ENCODE peak calls at places on chromosome 22, in ten cellular contexts. One of them, this sample, is unnamed.

GRCh38 chr22:49967333-49968241 is 7.0 kb downstream of the PIM3 start:
- DNase-seq in B cell: peak
- DNase-seq in NCI-H2029: no peak
- DNase-seq in Kasumi-1: no peak
- DNase-seq in DMS 273 treated with DMSO at 0.1 percent for 48 hours: no peak
- DNase-seq in activated T-cell treated with anti-CD3 and anti-CD28 coated beads, Interleukin-2, amount 50 U/mL, for 24 hours: peak
- DNase-seq in AG20443: no peak
- DNase-seq in A549: no peak
- DNase-seq in cardiac muscle cell: peak
- DNase-seq in AG10803: peak
- DNase-seq in this sample: no peak

GRCh38 chr22:42419328-42419881 is 12.8 kb downstream of the NFAM1 start:
- DNase-seq in B cell: peak
- DNase-seq in NCI-H2029: no peak
- DNase-seq in Kasumi-1: peak
- DNase-seq in DMS 273 treated with DMSO at 0.1 percent for 48 hours: no peak
- DNase-seq in activated T-cell treated with anti-CD3 and anti-CD28 coated beads, Interleukin-2, amount 50 U/mL, for 24 hours: no peak
- DNase-seq in AG20443: no peak
- DNase-seq in A549: no peak
- DNase-seq in cardiac muscle cell: no peak
- DNase-seq in AG10803: no peak
- DNase-seq in this sample: no peak

GRCh38 chr22:37098976-37099577 is 10.4 kb downstream of the TMPRSS6 start:
- DNase-seq in B cell: no peak
- DNase-seq in NCI-H2029: peak
- DNase-seq in Kasumi-1: peak
- DNase-seq in DMS 273 treated with DMSO at 0.1 percent for 48 hours: no peak
- DNase-seq in activated T-cell treated with anti-CD3 and anti-CD28 coated beads, Interleukin-2, amount 50 U/mL, for 24 hours: no peak
- DNase-seq in AG20443: no peak
- DNase-seq in A549: no peak
- DNase-seq in cardiac muscle cell: no peak
- DNase-seq in AG10803: no peak
- DNase-seq in this sample: no peak

GRCh38 chr22:20628081-20628939 is 120.9 kb downstream of the MED15 start:
- DNase-seq in B cell: no peak
- DNase-seq in NCI-H2029: no peak
- DNase-seq in Kasumi-1: no peak
- DNase-seq in DMS 273 treated with DMSO at 0.1 percent for 48 hours: no peak
- DNase-seq in activated T-cell treated with anti-CD3 and anti-CD28 coated beads, Interleukin-2, amount 50 U/mL, for 24 hours: no peak
- DNase-seq in AG20443: no peak
- DNase-seq in A549: no peak
- DNase-seq in cardiac muscle cell: no peak
- DNase-seq in AG10803: no peak
- DNase-seq in this sample: no peak

GRCh38 chr22:29219881-29220670 is 14.4 kb downstream of the EMID1 start:
- DNase-seq in B cell: no peak
- DNase-seq in NCI-H2029: no peak
- DNase-seq in Kasumi-1: no peak
- DNase-seq in DMS 273 treated with DMSO at 0.1 percent for 48 hours: no peak
- DNase-seq in activated T-cell treated with anti-CD3 and anti-CD28 coated beads, Interleukin-2, amount 50 U/mL, for 24 hours: no peak
- DNase-seq in AG20443: no peak
- DNase-seq in A549: no peak
- DNase-seq in cardiac muscle cell: no peak
- DNase-seq in AG10803: no peak
- DNase-seq in this sample: no peak

GRCh38 chr22:28759861-28760560 is 12.5 kb upstream of the CCDC117 start:
- DNase-seq in B cell: no peak
- DNase-seq in NCI-H2029: peak
- DNase-seq in Kasumi-1: no peak
- DNase-seq in DMS 273 treated with DMSO at 0.1 percent for 48 hours: peak
- DNase-seq in activated T-cell treated with anti-CD3 and anti-CD28 coated beads, Interleukin-2, amount 50 U/mL, for 24 hours: no peak
- DNase-seq in AG20443: no peak
- DNase-seq in A549: peak
- DNase-seq in cardiac muscle cell: no peak
- DNase-seq in AG10803: no peak
- DNase-seq in this sample: no peak

GRCh38 chr22:38756631-38757463 is 1.0 kb upstream of the SUN2 start:
- DNase-seq in B cell: peak
- DNase-seq in NCI-H2029: no peak
- DNase-seq in Kasumi-1: peak
- DNase-seq in DMS 273 treated with DMSO at 0.1 percent for 48 hours: no peak
- DNase-seq in activated T-cell treated with anti-CD3 and anti-CD28 coated beads, Interleukin-2, amount 50 U/mL, for 24 hours: peak
- DNase-seq in AG20443: no peak
- DNase-seq in A549: no peak
- DNase-seq in cardiac muscle cell: no peak
- DNase-seq in AG10803: no peak
- DNase-seq in this sample: no peak

GRCh38 chr22:50251472-50252054 is 498 bp upstream of the HDAC10 start:
- DNase-seq in B cell: no peak
- DNase-seq in NCI-H2029: no peak
- DNase-seq in Kasumi-1: no peak
- DNase-seq in DMS 273 treated with DMSO at 0.1 percent for 48 hours: no peak
- DNase-seq in activated T-cell treated with anti-CD3 and anti-CD28 coated beads, Interleukin-2, amount 50 U/mL, for 24 hours: peak
- DNase-seq in AG20443: no peak
- DNase-seq in A549: no peak
- DNase-seq in cardiac muscle cell: no peak
- DNase-seq in AG10803: no peak
- DNase-seq in this sample: no peak

GRCh38 chr22:31583861-31584485 is 78.0 kb downstream of the PISD start:
- DNase-seq in B cell: no peak
- DNase-seq in NCI-H2029: no peak
- DNase-seq in Kasumi-1: no peak
- DNase-seq in DMS 273 treated with DMSO at 0.1 percent for 48 hours: no peak
- DNase-seq in activated T-cell treated with anti-CD3 and anti-CD28 coated beads, Interleukin-2, amount 50 U/mL, for 24 hours: no peak
- DNase-seq in AG20443: peak
- DNase-seq in A549: no peak
- DNase-seq in cardiac muscle cell: peak
- DNase-seq in AG10803: peak
- DNase-seq in this sample: no peak

GRCh38 chr22:38315801-38316339 is 1.4 kb downstream of the CSNK1E start:
- DNase-seq in B cell: peak
- DNase-seq in NCI-H2029: no peak
- DNase-seq in Kasumi-1: no peak
- DNase-seq in DMS 273 treated with DMSO at 0.1 percent for 48 hours: no peak
- DNase-seq in activated T-cell treated with anti-CD3 and anti-CD28 coated beads, Interleukin-2, amount 50 U/mL, for 24 hours: peak
- DNase-seq in AG20443: no peak
- DNase-seq in A549: no peak
- DNase-seq in cardiac muscle cell: peak
- DNase-seq in AG10803: peak
- DNase-seq in this sample: no peak

GRCh38 chr22:39938509-39938908 is 21.7 kb upstream of the TMA7B start:
- DNase-seq in B cell: no peak
- DNase-seq in NCI-H2029: no peak
- DNase-seq in Kasumi-1: no peak
- DNase-seq in DMS 273 treated with DMSO at 0.1 percent for 48 hours: no peak
- DNase-seq in activated T-cell treated with anti-CD3 and anti-CD28 coated beads, Interleukin-2, amount 50 U/mL, for 24 hours: peak
- DNase-seq in AG20443: no peak
- DNase-seq in A549: no peak
- DNase-seq in cardiac muscle cell: no peak
- DNase-seq in AG10803: no peak
- DNase-seq in this sample: no peak

GRCh38 chr22:42969348-42969975 is 45.5 kb downstream of the PACSIN2 start:
- DNase-seq in B cell: no peak
- DNase-seq in NCI-H2029: no peak
- DNase-seq in Kasumi-1: no peak
- DNase-seq in DMS 273 treated with DMSO at 0.1 percent for 48 hours: no peak
- DNase-seq in activated T-cell treated with anti-CD3 and anti-CD28 coated beads, Interleukin-2, amount 50 U/mL, for 24 hours: no peak
- DNase-seq in AG20443: peak
- DNase-seq in A549: no peak
- DNase-seq in cardiac muscle cell: peak
- DNase-seq in AG10803: peak
- DNase-seq in this sample: no peak

GRCh38 chr22:38401336-38402084 is 53.5 kb downstream of the KCNJ4 start:
- DNase-seq in B cell: no peak
- DNase-seq in NCI-H2029: no peak
- DNase-seq in Kasumi-1: no peak
- DNase-seq in DMS 273 treated with DMSO at 0.1 percent for 48 hours: no peak
- DNase-seq in activated T-cell treated with anti-CD3 and anti-CD28 coated beads, Interleukin-2, amount 50 U/mL, for 24 hours: no peak
- DNase-seq in AG20443: peak
- DNase-seq in A549: no peak
- DNase-seq in cardiac muscle cell: no peak
- DNase-seq in AG10803: no peak
- DNase-seq in this sample: no peak

GRCh38 chr22:19045094-19045493 is 77.1 kb downstream of the DGCR2 start:
- DNase-seq in B cell: no peak
- DNase-seq in NCI-H2029: no peak
- DNase-seq in Kasumi-1: no peak
- DNase-seq in DMS 273 treated with DMSO at 0.1 percent for 48 hours: no peak
- DNase-seq in activated T-cell treated with anti-CD3 and anti-CD28 coated beads, Interleukin-2, amount 50 U/mL, for 24 hours: no peak
- DNase-seq in AG20443: no peak
- DNase-seq in A549: no peak
- DNase-seq in cardiac muscle cell: no peak
- DNase-seq in AG10803: no peak
- DNase-seq in this sample: no peak

GRCh38 chr22:30212996-30213441 is 33.5 kb downstream of the LIF start:
- DNase-seq in B cell: no peak
- DNase-seq in NCI-H2029: no peak
- DNase-seq in Kasumi-1: no peak
- DNase-seq in DMS 273 treated with DMSO at 0.1 percent for 48 hours: no peak
- DNase-seq in activated T-cell treated with anti-CD3 and anti-CD28 coated beads, Interleukin-2, amount 50 U/mL, for 24 hours: no peak
- DNase-seq in AG20443: peak
- DNase-seq in A549: no peak
- DNase-seq in cardiac muscle cell: peak
- DNase-seq in AG10803: peak
- DNase-seq in this sample: no peak

GRCh38 chr22:42269407-42270177 is 861 bp downstream of the TCF20 start:
- DNase-seq in B cell: peak
- DNase-seq in NCI-H2029: peak
- DNase-seq in Kasumi-1: peak
- DNase-seq in DMS 273 treated with DMSO at 0.1 percent for 48 hours: no peak
- DNase-seq in activated T-cell treated with anti-CD3 and anti-CD28 coated beads, Interleukin-2, amount 50 U/mL, for 24 hours: peak
- DNase-seq in AG20443: peak
- DNase-seq in A549: peak
- DNase-seq in cardiac muscle cell: peak
- DNase-seq in AG10803: no peak
- DNase-seq in this sample: peak

GRCh38 chr22:50030315-50031188 is 18.0 kb upstream of the IL17REL start:
- DNase-seq in B cell: peak
- DNase-seq in NCI-H2029: peak
- DNase-seq in Kasumi-1: peak
- DNase-seq in DMS 273 treated with DMSO at 0.1 percent for 48 hours: peak
- DNase-seq in activated T-cell treated with anti-CD3 and anti-CD28 coated beads, Interleukin-2, amount 50 U/mL, for 24 hours: peak
- DNase-seq in AG20443: peak
- DNase-seq in A549: peak
- DNase-seq in cardiac muscle cell: peak
- DNase-seq in AG10803: peak
- DNase-seq in this sample: peak

GRCh38 chr22:32531955-32532818 is 57.6 kb downstream of the FBXO7 start:
- DNase-seq in B cell: no peak
- DNase-seq in NCI-H2029: peak
- DNase-seq in Kasumi-1: no peak
- DNase-seq in DMS 273 treated with DMSO at 0.1 percent for 48 hours: no peak
- DNase-seq in activated T-cell treated with anti-CD3 and anti-CD28 coated beads, Interleukin-2, amount 50 U/mL, for 24 hours: no peak
- DNase-seq in AG20443: peak
- DNase-seq in A549: no peak
- DNase-seq in cardiac muscle cell: peak
- DNase-seq in AG10803: peak
- DNase-seq in this sample: no peak